ENCODE peak calls at places on chromosomes 4 and X, in six cellular contexts. H is IMR-90, Y is neuronal stem cell, Q is H9, Z is H1, B is trophoblast cell. T is an unnamed sample.

GRCh38 chr4:30754021-30754420 is 33.9 kb downstream of the PCDH7 start:
- DNase-seq in H (peak; percentile 75), Y (no peak), Q (no peak), Z (no peak), B (no peak), T (peak; percentile 62)

GRCh38 chrX:46628406-46629371 is 55.1 kb downstream of the CHST7 start:
- DNase-seq in H (peak; percentile 62), Y (no peak), Q (no peak), Z (no peak), B (peak; percentile 21), T (peak; percentile 85)

GRCh38 chrX:13511557-13512330 is 57.7 kb upstream of the EGFL6 start:
- DNase-seq in H (no peak), Y (no peak), Q (no peak), Z (no peak), B (no peak), T (peak; percentile 18)

GRCh38 chr4:10186228-10187214 is 69.9 kb upstream of the WDR1 start:
- DNase-seq in H (no peak), Y (no peak), Q (no peak), Z (no peak), B (no peak), T (no peak)

GRCh38 chr4:48268956-48269860 is at the start of gene TEC:
- DNase-seq in H (no peak), Y (peak; percentile 20), Q (peak; percentile 75), Z (peak; percentile 83), B (peak; percentile 38), T (peak; percentile 64)

GRCh38 chr4:26619784-26620183 is 35.9 kb downstream of the TBC1D19 start:
- DNase-seq in H (peak; percentile 77), Y (no peak), Q (no peak), Z (no peak), B (no peak), T (peak; percentile 54)

GRCh38 chrX:93346309-93346708 is 327.1 kb downstream of the NAP1L3 start:
- DNase-seq in H (no peak), Y (no peak), Q (no peak), Z (no peak), B (no peak), T (no peak)

GRCh38 chr4:124631760-124632159 is 80.8 kb downstream of the ANKRD50 start:
- DNase-seq in H (peak; percentile 98), Y (no peak), Q (no peak), Z (no peak), B (peak; percentile 95), T (peak; percentile 95)

GRCh38 chrX:39063037-39063436 is 261.8 kb downstream of the MID1IP1 start:
- DNase-seq in H (no peak), Y (no peak), Q (no peak), Z (no peak), B (peak; percentile 58), T (no peak)

GRCh38 chr4:136742330-136742729 is 790.0 kb downstream of the PCDH18 start:
- DNase-seq in H (peak; percentile 75), Y (no peak), Q (no peak), Z (no peak), B (no peak), T (peak; percentile 34)

GRCh38 chrX:17635231-17635630 is 102.1 kb upstream of the SCML1 start:
- DNase-seq in H (peak; percentile 18), Y (peak; percentile 81), Q (peak; percentile 89), Z (peak; percentile 66), B (no peak), T (no peak)

GRCh38 chrX:136585960-136586359 is 53.9 kb downstream of the VGLL1 start:
- DNase-seq in H (no peak), Y (no peak), Q (no peak), Z (no peak), B (peak; percentile 12), T (no peak)

GRCh38 chrX:126064901-126065541 is 101.1 kb downstream of the DCAF12L2 start:
- DNase-seq in H (no peak), Y (no peak), Q (peak; percentile 19), Z (no peak), B (no peak), T (no peak)

GRCh38 chr4:118326585-118326984 is 26.2 kb downstream of the PRSS12 start:
- DNase-seq in H (no peak), Y (no peak), Q (no peak), Z (no peak), B (no peak), T (no peak)

DNA sequence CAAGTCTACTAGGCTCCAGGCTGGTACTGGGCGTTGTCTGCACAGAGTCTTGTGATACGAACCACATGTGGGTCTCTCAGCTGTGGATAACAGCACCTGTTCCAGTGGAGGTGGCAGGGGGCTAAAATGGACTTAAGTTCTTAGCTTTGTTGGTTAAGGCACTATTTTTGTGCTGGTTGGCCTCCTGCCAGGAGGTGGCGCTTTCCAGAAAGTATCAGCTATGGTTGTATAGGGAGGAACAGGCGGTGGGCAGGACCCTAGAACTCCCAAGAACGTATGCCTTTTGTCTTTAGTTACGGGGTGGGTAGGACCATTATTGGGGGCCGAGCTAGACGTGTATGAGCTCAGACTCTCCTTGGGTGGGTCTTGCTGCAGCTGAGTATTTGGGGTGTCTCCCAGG is 1138.4 kb downstream of the PCDH19 start:
- DNase-seq in H (no peak), Y (no peak), Q (peak; percentile 43), Z (peak; percentile 47), B (no peak), T (no peak)
- H3K14ac ChIP-seq in H (no peak overlapping the region), Y (no peak overlapping the region), Q (no peak overlapping the region), Z (no peak overlapping the region), B (no peak overlapping the region), T (no peak overlapping the region)

DNA sequence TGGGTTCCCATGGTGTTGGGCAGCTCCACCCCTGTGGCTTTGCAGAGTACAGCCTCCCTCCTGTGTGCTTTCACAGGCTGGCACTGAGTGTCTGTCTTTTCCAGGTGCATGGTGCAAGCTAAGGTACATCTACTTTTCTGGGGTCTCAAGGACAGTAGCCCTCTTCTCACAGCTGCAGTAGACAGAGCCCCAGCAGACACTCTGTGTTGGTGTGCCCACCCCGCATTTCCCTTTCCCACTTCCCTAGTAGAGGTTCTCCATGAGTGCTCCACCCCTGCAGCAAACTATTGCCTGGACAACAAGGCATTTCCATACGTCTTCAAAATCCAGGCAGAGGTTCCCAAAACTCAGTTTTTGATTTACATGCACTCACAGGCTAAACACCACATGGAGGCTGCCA is 143.0 kb downstream of the TECRL start:
- DNase-seq in H (no peak), Y (no peak), Q (no peak), Z (no peak), B (no peak), T (no peak)
- H3K14ac ChIP-seq in H (no peak overlapping the region), Y (no peak overlapping the region), Q (no peak overlapping the region), Z (no peak overlapping the region), B (no peak overlapping the region), T (no peak overlapping the region)

DNA sequence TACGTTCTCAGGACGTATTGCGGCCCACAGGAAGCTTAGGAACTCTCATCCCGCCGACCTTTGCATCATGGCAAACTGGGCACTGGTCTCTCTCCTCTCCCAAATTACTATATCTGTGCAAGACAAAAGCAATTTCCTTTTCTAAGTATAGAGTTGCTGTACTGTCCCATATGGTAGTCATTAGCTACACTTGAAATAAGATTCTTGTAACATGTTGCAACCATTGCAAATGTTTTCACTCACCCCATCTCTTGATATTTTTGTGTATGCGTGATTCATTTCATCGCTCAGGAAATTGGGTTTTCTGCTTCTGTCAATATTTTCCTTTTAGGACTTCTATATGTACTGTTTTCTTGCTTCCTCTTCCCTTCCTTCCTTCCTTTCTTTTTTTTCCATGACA is 15.7 kb downstream of the ARMCX6 start:
- DNase-seq in H (peak; percentile 62), Y (no peak), Q (no peak), Z (no peak), B (no peak), T (no peak)
- H3K14ac ChIP-seq in H (no peak overlapping the region), Y (no peak overlapping the region), Q (no peak overlapping the region), Z (no peak overlapping the region), B (no peak overlapping the region), T (no peak overlapping the region)

DNA sequence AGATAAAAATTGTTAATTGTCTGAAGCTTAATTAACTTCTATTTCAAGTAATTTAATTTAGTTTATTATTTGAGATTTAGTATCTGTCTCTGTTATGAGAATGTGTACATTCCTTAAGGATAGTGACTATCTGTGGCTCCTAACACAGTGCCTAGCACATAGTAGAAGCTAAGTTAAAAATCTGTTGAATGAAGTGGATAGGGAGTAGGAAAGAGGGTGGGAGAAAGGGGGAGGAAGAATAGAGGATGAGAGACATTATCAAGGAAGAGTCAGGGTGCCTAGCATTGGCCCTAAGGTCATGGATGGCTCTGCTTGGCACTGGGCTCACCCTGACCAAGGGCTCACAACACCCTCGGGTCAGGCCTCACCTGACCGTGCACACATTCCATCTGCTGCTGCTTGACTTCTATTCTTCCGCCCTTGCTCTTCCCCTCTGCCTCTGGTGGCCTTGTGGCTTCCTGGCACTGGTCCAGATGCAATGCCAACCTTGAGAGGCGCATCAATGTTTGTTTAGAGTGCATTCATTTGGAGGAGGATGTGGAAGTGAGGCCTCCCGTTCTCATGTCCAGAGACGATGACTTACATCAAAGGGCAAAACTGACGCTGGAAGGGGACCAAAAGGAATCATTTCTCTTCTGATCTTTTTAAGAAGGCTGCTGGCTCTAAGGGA is 42.3 kb downstream of the TRIM2 start:
- DNase-seq in H (no peak), Y (no peak), Q (no peak), Z (no peak), B (no peak), T (no peak)
- H3K14ac ChIP-seq in H (no peak overlapping the region), Y (no peak overlapping the region), Q (no peak overlapping the region), Z (no peak overlapping the region), B (no peak overlapping the region), T (no peak overlapping the region)

DNA sequence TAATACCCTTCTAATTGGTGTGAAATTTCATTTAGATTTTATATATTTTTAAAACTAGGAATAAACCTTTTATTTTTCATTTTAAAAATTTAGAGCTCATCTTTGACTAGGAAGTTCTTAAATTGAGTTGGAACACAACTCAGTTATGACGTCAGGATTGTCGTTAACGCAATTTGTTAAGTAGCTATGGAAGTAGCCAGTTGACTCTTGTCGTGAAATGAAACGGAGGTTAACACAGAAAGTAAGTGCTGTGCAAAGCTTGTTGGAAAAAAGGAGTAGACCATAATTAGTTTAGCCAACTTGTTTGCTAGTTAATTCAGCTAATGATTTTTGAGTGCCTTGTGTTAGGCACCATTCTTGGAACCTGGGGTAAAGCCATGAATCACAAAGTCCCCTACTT is 18.3 kb downstream of the LARP7 start:
- DNase-seq in H (no peak), Y (no peak), Q (no peak), Z (no peak), B (no peak), T (no peak)
- H3K14ac ChIP-seq in H (no peak overlapping the region), Y (no peak overlapping the region), Q (peak overlapping the region; percentile 39), Z (peak overlapping the region; percentile 17), B (no peak overlapping the region), T (no peak overlapping the region)

GRCh38 chr4:1012031-1012739 is 759 bp downstream of the FGFRL1 start:
- DNase-seq in H (no peak), Y (no peak), Q (no peak), Z (no peak), B (peak; percentile 47), T (peak; percentile 35)
- H3K14ac ChIP-seq in H (no peak overlapping the region), Y (peak overlapping the region; percentile 21), Q (peak overlapping the region; percentile 57), Z (no peak overlapping the region), B (peak overlapping the region; percentile 32), T (no peak overlapping the region)